ENCODE peak calls at places on chromosomes 6 and 20, in six cellular contexts. T is bronchial epithelial cell, U is progenitor cell of endocrine pancreas, K is dorsolateral prefrontal cortex, I is GM12878, M is left ventricle myocardium inferior. R is an unnamed sample.

GRCh38 chr6:136927313-136927712 is 5.2 kb downstream of the SLC35D3 start:
- DNase-seq in T (no peak), U (no peak), K (no peak), I (no peak), M (no peak), R (no peak)

GRCh38 chr6:25334793-25335192 is 55.6 kb downstream of the CARMIL1 start:
- DNase-seq in T (no peak), U (no peak), K (no peak), I (no peak), M (no peak), R (no peak)

GRCh38 chr6:70790483-70790882 is 122.8 kb downstream of the SMAP1 start:
- DNase-seq in T (no peak), U (no peak), K (no peak), I (no peak), M (no peak), R (no peak)

GRCh38 chr20:60455272-60455671 is 497.0 kb downstream of the CDH26 start:
- DNase-seq in T (no peak), U (no peak), K (no peak), I (no peak), M (no peak), R (no peak)

GRCh38 chr20:4299773-4300172 is 284.4 kb upstream of the RNF24 start:
- DNase-seq in T (no peak), U (no peak), K (no peak), I (no peak), M (no peak), R (no peak)

GRCh38 chr20:11084508-11084907 is 410.7 kb upstream of the JAG1 start:
- DNase-seq in T (no peak), U (no peak), K (no peak), I (no peak), M (no peak), R (no peak)

GRCh38 chr6:137033828-137034227 is 10.9 kb downstream of the IL20RA start:
- DNase-seq in T (no peak), U (no peak), K (no peak), I (peak; percentile 76), M (no peak), R (no peak)

GRCh38 chr6:108803982-108804490 is 44.2 kb upstream of the ARMC2 start:
- DNase-seq in T (no peak), U (no peak), K (no peak), I (no peak), M (no peak), R (no peak)

GRCh38 chr6:166768761-166769160 is 141.7 kb upstream of the RPS6KA2 start:
- DNase-seq in T (no peak), U (no peak), K (no peak), I (no peak), M (no peak), R (peak; percentile 42)

GRCh38 chr6:52547647-52548352 is 29.1 kb downstream of the TRAM2 start:
- DNase-seq in T (no peak), U (no peak), K (no peak), I (no peak), M (no peak), R (no peak)

GRCh38 chr6:24126586-24127192 is 674 bp downstream of the NRSN1 start:
- DNase-seq in T (peak; percentile 46), U (peak; percentile 60), K (no peak), I (no peak), M (no peak), R (peak; percentile 78)

GRCh38 chr6:121549741-121550140 is 114.3 kb downstream of the GJA1 start:
- DNase-seq in T (peak; percentile 98), U (no peak), K (no peak), I (no peak), M (no peak), R (no peak)

GRCh38 chr6:73036689-73037088 is 188.6 kb downstream of the KHDC1L start:
- DNase-seq in T (no peak), U (no peak), K (no peak), I (no peak), M (no peak), R (no peak)

GRCh38 chr6:47897233-47897632 is 115.4 kb downstream of the OPN5 start:
- DNase-seq in T (no peak), U (no peak), K (no peak), I (no peak), M (no peak), R (no peak)

GRCh38 chr6:56699066-56699654 is 56.5 kb upstream of the DST start:
- DNase-seq in T (peak; percentile 63), U (no peak), K (no peak), I (no peak), M (no peak), R (no peak)

GRCh38 chr6:111997863-111998191 is 56.1 kb upstream of the CCN6 start:
- DNase-seq in T (no peak), U (no peak), K (no peak), I (no peak), M (peak; percentile 50), R (no peak)

GRCh38 chr20:62430871-62431447 is 3.6 kb upstream of the RBBP8NL start:
- DNase-seq in T (no peak), U (no peak), K (no peak), I (no peak), M (no peak), R (no peak)

GRCh38 chr6:139533573-139534471 is 159.4 kb upstream of the CITED2 start:
- DNase-seq in T (peak; percentile 80), U (no peak), K (no peak), I (no peak), M (no peak), R (no peak)

GRCh38 chr6:40894962-40895799 is 143.8 kb downstream of the UNC5CL start:
- DNase-seq in T (peak; percentile 49), U (peak; percentile 43), K (no peak), I (no peak), M (peak; percentile 40), R (no peak)

GRCh38 chr6:64838726-64839125 is 868.3 kb downstream of the EYS start:
- DNase-seq in T (no peak), U (no peak), K (no peak), I (no peak), M (no peak), R (no peak)

GRCh38 chr20:51272392-51272791 is 249.5 kb upstream of the KCNG1 start:
- DNase-seq in T (no peak), U (no peak), K (no peak), I (no peak), M (no peak), R (no peak)

GRCh38 chr20:32918751-32919150 is 60.0 kb downstream of the EFCAB8 start:
- DNase-seq in T (no peak), U (no peak), K (no peak), I (no peak), M (no peak), R (peak; percentile 43)

GRCh38 chr20:56429496-56429895 is 17.4 kb downstream of the CASS4 start:
- DNase-seq in T (peak; percentile 44), U (no peak), K (no peak), I (no peak), M (no peak), R (no peak)

GRCh38 chr6:107066697-107067659 is 39.0 kb downstream of the MTRES1 start:
- DNase-seq in T (no peak), U (no peak), K (no peak), I (no peak), M (no peak), R (no peak)

GRCh38 chr20:56439784-56440291 is 27.8 kb downstream of the CASS4 start:
- DNase-seq in T (no peak), U (no peak), K (no peak), I (no peak), M (peak; percentile 78), R (no peak)

GRCh38 chr6:44657201-44657824 is 269.8 kb downstream of the CDC5L start:
- DNase-seq in T (no peak), U (no peak), K (no peak), I (no peak), M (no peak), R (no peak)

GRCh38 chr6:157376241-157376640 is 4.7 kb upstream of the ZDHHC14 start:
- DNase-seq in T (no peak), U (no peak), K (no peak), I (no peak), M (no peak), R (no peak)

GRCh38 chr20:46060301-46060881 is 29.4 kb downstream of the NCOA5 start:
- DNase-seq in T (no peak), U (no peak), K (no peak), I (peak; percentile 31), M (no peak), R (no peak)

GRCh38 chr20:46056027-46056833 is 27.2 kb downstream of the SLC12A5 start:
- DNase-seq in T (no peak), U (no peak), K (peak; percentile 43), I (no peak), M (no peak), R (peak; percentile 58)

GRCh38 chr20:46056970-46057855 is 28.2 kb downstream of the SLC12A5 start:
- DNase-seq in T (no peak), U (peak; percentile 71), K (no peak), I (no peak), M (peak; percentile 29), R (peak; percentile 76)

GRCh38 chr20:46058656-46059281 is 29.8 kb downstream of the SLC12A5 start:
- DNase-seq in T (no peak), U (no peak), K (no peak), I (no peak), M (no peak), R (peak; percentile 69)

GRCh38 chr20:46057856-46058655 is 29.0 kb downstream of the SLC12A5 start:
- DNase-seq in T (peak; percentile 26), U (peak; percentile 21), K (peak; percentile 40), I (no peak), M (peak; percentile 51), R (peak; percentile 72)
- TF ChIP-seq CTCF in T (peak; percentile 27), U (peak; percentile 49), K (peak; percentile 26), I (no peak), M (peak; percentile 44), R (peak; percentile 73)

DNA sequence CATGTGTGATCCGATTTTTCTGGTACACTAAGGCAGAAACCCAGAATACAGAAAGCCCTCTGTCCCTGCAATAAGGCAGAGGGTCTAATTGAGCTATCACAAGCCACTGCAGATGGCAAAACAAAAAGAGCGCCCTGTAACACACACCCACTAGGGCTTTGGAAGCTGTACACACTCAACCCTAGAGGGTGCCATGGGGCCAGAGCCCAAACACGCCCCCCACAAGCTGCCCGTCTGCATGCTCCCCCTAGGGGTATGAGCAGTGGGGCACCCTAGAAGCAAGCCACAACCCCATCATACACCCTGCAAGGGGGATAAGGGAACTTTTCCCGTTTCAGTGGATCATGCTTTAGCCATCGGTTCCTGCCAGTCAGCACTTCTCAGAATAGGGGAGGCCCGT is 62.2 kb upstream of the PDE10A start:
- DNase-seq in T (no peak), U (no peak), K (no peak), I (no peak), M (no peak), R (no peak)
- TF ChIP-seq CTCF in T (no peak), U (no peak), K (no peak), I (no peak), M (peak; percentile 26), R (no peak)

GRCh38 chr20:34485068-34485634 is 31.1 kb upstream of the DYNLRB1 start:
- DNase-seq in T (no peak), U (no peak), K (no peak), I (no peak), M (no peak), R (no peak)
- TF ChIP-seq CTCF in T (no peak), U (no peak), K (no peak), I (no peak), M (no peak), R (no peak)

DNA sequence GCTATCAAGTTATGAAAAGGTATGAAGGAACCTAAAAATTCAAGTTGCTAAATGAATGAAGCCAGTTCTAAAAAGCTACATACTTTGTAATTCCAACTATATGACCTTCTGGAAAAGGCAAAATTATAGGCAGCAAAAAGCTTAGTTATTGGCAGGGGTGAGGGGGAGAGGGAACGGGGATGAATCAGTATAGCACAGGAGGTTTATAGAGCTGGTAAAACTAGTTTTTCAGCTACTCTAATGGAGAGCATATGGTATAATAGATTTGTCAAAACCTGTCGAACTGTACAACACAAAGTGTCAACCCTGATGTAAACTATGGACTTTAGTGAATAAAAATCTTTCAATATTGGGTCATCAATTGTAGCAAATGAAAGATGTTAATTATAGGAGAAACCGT is 18.7 kb downstream of the MANEA start:
- DNase-seq in T (peak; percentile 88), U (no peak), K (no peak), I (no peak), M (no peak), R (no peak)
- TF ChIP-seq CTCF in T (no peak), U (no peak), K (no peak), I (no peak), M (no peak), R (no peak)

R was measured in type B pancreatic cell.